ENCODE peak calls at places on chromosome 22, in seven cellular contexts. A, F, U, P, L, O and X are unnamed samples.

GRCh38 chr22:30918761-30919160 is 49.8 kb downstream of the MORC2 start:
- DNase-seq in A (peak), F (no peak), U (no peak), P (no peak), L (no peak), O (no peak), X (no peak)

GRCh38 chr22:38218661-38219331 is 17.0 kb downstream of the MAFF start:
- DNase-seq in A (peak), F (no peak), U (no peak), P (no peak), L (peak), O (peak), X (peak)

GRCh38 chr22:50460942-50461341 is 13.9 kb downstream of the SBF1 start:
- DNase-seq in A (no peak), F (no peak), U (no peak), P (no peak), L (no peak), O (no peak), X (no peak)

GRCh38 chr22:42922374-42923177 is 65.5 kb upstream of the ARFGAP3 start:
- DNase-seq in A (no peak), F (no peak), U (no peak), P (no peak), L (no peak), O (no peak), X (no peak)

GRCh38 chr22:43000441-43001175 is 14.3 kb downstream of the PACSIN2 start:
- DNase-seq in A (no peak), F (peak), U (no peak), P (no peak), L (no peak), O (peak), X (no peak)

GRCh38 chr22:18954941-18955571 is 19.0 kb upstream of the PRODH start:
- DNase-seq in A (no peak), F (no peak), U (no peak), P (no peak), L (no peak), O (no peak), X (no peak)

GRCh38 chr22:17786435-17787158 is 12.3 kb upstream of the BID start:
- DNase-seq in A (peak), F (no peak), U (no peak), P (no peak), L (no peak), O (no peak), X (no peak)

GRCh38 chr22:27965547-27965946 is 46.5 kb upstream of the PITPNB start:
- DNase-seq in A (no peak), F (no peak), U (no peak), P (no peak), L (no peak), O (peak), X (no peak)

GRCh38 chr22:35443338-35443737 is 43.4 kb downstream of the MCM5 start:
- DNase-seq in A (no peak), F (no peak), U (no peak), P (no peak), L (no peak), O (no peak), X (no peak)

GRCh38 chr22:26568207-26568706 is 21.7 kb downstream of the TPST2 start:
- DNase-seq in A (no peak), F (no peak), U (no peak), P (no peak), L (no peak), O (no peak), X (no peak)

GRCh38 chr22:49951986-49952896 is 8.3 kb upstream of the PIM3 start:
- DNase-seq in A (no peak), F (no peak), U (no peak), P (no peak), L (peak), O (peak), X (no peak)

GRCh38 chr22:32473388-32473952 is 1.1 kb upstream of the FBXO7 start:
- DNase-seq in A (no peak), F (peak), U (peak), P (peak), L (peak), O (peak), X (peak)

GRCh38 chr22:27761652-27762051 is 39.9 kb downstream of the MN1 start:
- DNase-seq in A (no peak), F (no peak), U (no peak), P (no peak), L (no peak), O (no peak), X (no peak)

GRCh38 chr22:35150163-35151107 is 84.5 kb downstream of the ISX start:
- DNase-seq in A (peak), F (peak), U (peak), P (peak), L (no peak), O (peak), X (peak)

GRCh38 chr22:25120761-25121212 is 78.9 kb upstream of the CRYBB3 start:
- DNase-seq in A (no peak), F (no peak), U (no peak), P (no peak), L (no peak), O (no peak), X (peak)